ENCODE peak calls at places on chromosome 12, in ten cellular contexts. K is cardiac muscle cell; C is heart left ventricle; W is ascending aorta; O is RWPE1; N is lung; L is fibroblast of villous mesenchyme; R is H1; H is CD4-positive, alpha-beta T cell; I is lower lobe of right lung. Q is an unnamed sample.

GRCh38 chr12:70648831-70649230 is 11.6 kb upstream of the PTPRB start:
- DNase-seq in K (peak), C (no peak), W (no peak), O (no peak), N (no peak), L (peak), R (no peak), H (no peak), I (no peak), Q (peak)

GRCh38 chr12:38903596-38903995 is 1.8 kb downstream of the CPNE8 start:
- DNase-seq in K (no peak), C (no peak), W (no peak), O (no peak), N (no peak), L (no peak), R (no peak), H (no peak), I (no peak), Q (no peak)

GRCh38 chr12:121009744-121010143 is 6.5 kb downstream of the C12orf43 start:
- DNase-seq in K (peak), C (no peak), W (no peak), O (peak), N (no peak), L (peak), R (no peak), H (no peak), I (no peak), Q (peak)

GRCh38 chr12:102059343-102059742 is 2.4 kb downstream of the WASHC3 start:
- DNase-seq in K (no peak), C (no peak), W (no peak), O (no peak), N (no peak), L (no peak), R (no peak), H (no peak), I (no peak), Q (peak)

GRCh38 chr12:39102474-39103209 is 197.3 kb upstream of the CPNE8 start:
- DNase-seq in K (peak), C (no peak), W (no peak), O (peak), N (no peak), L (no peak), R (no peak), H (no peak), I (no peak), Q (peak)

GRCh38 chr12:12613334-12613733 is 1.7 kb downstream of the CREBL2 start:
- DNase-seq in K (no peak), C (no peak), W (no peak), O (no peak), N (no peak), L (no peak), R (no peak), H (no peak), I (no peak), Q (no peak)

GRCh38 chr12:15527201-15527782 is 205.0 kb downstream of the PTPRO start:
- DNase-seq in K (peak), C (peak), W (peak), O (no peak), N (no peak), L (no peak), R (no peak), H (no peak), I (peak), Q (peak)

GRCh38 chr12:10243803-10244520 is 31.3 kb downstream of the GABARAPL1 start:
- DNase-seq in K (no peak), C (no peak), W (no peak), O (no peak), N (no peak), L (no peak), R (no peak), H (no peak), I (no peak), Q (no peak)

GRCh38 chr12:129531004-129531403 is 372.8 kb downstream of the TMEM132D start:
- DNase-seq in K (no peak), C (no peak), W (no peak), O (peak), N (no peak), L (no peak), R (peak), H (no peak), I (no peak), Q (no peak)

GRCh38 chr12:108782971-108783370 is 51.7 kb upstream of the CORO1C start:
- DNase-seq in K (no peak), C (no peak), W (no peak), O (no peak), N (no peak), L (no peak), R (no peak), H (no peak), I (no peak), Q (no peak)

GRCh38 chr12:132948146-132949066 is 7.7 kb downstream of the ZNF605 start:
- DNase-seq in K (no peak), C (no peak), W (no peak), O (no peak), N (no peak), L (no peak), R (no peak), H (no peak), I (no peak), Q (no peak)

GRCh38 chr12:93785262-93786010 is 108.3 kb downstream of the CRADD start:
- DNase-seq in K (peak), C (peak), W (peak), O (peak), N (peak), L (peak), R (peak), H (peak), I (no peak), Q (peak)

GRCh38 chr12:124399622-124400021 is 104.7 kb downstream of the RFLNA start:
- DNase-seq in K (no peak), C (no peak), W (no peak), O (no peak), N (no peak), L (no peak), R (no peak), H (peak), I (no peak), Q (no peak)
- TF ChIP-seq CTCF in K (peak), C (peak), W (peak), O (peak), N (peak), L (peak), R (peak), H (peak), I (peak), Q (peak)

GRCh38 chr12:64656429-64656828 is 46.1 kb downstream of the RASSF3 start:
- DNase-seq in K (no peak), C (no peak), W (no peak), O (no peak), N (no peak), L (peak), R (no peak), H (no peak), I (no peak), Q (no peak)
- TF ChIP-seq CTCF in K (no peak), C (no peak), W (no peak), O (no peak), N (no peak), L (no peak), R (no peak), H (no peak), I (no peak), Q (no peak)

DNA sequence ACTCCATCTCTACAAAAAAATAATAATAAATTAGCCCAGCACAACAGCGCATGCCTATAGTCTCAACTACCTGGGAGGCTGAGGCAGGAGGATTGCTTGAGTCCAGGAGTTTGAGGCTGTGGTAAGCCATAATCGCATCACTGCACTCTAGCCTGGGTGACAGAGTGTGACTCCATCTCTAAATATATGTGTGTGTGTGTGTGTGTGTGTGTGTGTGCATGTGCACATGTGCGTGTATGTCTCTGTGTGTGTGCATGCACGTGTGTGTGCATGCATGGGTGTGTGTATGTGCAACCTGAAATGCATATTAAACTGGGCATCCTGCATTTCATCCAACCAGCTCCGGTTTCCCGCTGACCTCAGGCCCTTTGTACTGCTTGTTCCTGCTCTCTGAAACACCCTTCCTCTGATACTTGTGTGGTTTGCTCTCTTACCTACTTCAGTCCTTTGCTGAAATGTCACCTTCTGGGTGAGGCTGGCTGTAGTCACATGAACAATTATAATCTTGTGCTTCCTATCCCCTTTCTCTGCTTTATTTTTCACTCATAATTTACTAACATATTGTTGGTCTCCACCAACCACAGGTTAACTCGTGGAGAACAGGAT is 46.9 kb downstream of the PHLDA1 start:
- DNase-seq in K (no peak), C (no peak), W (no peak), O (no peak), N (no peak), L (no peak), R (no peak), H (no peak), I (no peak), Q (no peak)
- TF ChIP-seq CTCF in K (no peak), C (no peak), W (no peak), O (no peak), N (no peak), L (no peak), R (no peak), H (no peak), I (no peak), Q (no peak)

DNA sequence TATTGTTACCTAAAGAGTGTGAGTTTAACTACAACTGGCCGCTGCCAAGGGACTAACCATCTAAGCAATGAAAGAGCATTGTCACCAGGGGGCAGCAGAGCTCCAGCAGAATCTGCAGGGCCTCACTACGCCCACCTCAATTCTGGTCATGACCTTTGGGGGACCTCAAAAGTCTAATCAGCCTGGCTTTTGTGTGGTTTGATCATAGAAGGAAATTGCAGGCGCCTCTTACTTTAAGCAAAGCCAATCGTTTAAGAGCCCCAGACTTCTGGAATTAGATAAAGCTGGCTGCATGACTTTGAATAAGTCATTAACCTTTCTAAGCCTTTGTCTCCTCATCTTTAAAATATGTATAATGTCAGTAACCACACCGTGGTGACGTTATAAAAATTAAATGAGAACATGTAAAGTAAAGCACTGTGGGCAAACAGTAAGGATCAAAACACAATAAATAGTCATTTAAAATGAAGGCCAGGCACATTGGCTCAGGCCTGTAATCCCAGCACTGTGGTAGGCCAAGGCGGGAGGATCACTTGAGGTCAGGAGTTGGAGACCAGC is 58.6 kb downstream of the TBX3 start:
- DNase-seq in K (peak), C (peak), W (no peak), O (peak), N (peak), L (peak), R (peak), H (peak), I (no peak), Q (peak)
- TF ChIP-seq CTCF in K (peak), C (peak), W (no peak), O (peak), N (peak), L (peak), R (peak), H (peak), I (peak), Q (peak)

GRCh38 chr12:118033331-118033730 is 16.8 kb downstream of the RFC5 start:
- DNase-seq in K (no peak), C (no peak), W (no peak), O (no peak), N (no peak), L (no peak), R (no peak), H (no peak), I (no peak), Q (no peak)

GRCh38 chr12:118036672-118037411 is 20.3 kb downstream of the RFC5 start:
- DNase-seq in K (no peak), C (no peak), W (no peak), O (no peak), N (no peak), L (no peak), R (no peak), H (no peak), I (no peak), Q (no peak)

GRCh38 chr12:118033902-118034301 is 17.4 kb downstream of the RFC5 start:
- DNase-seq in K (no peak), C (no peak), W (no peak), O (no peak), N (no peak), L (peak), R (no peak), H (no peak), I (no peak), Q (peak)

GRCh38 chr12:118035194-118036041 is 18.9 kb downstream of the RFC5 start:
- DNase-seq in K (peak), C (no peak), W (no peak), O (no peak), N (no peak), L (no peak), R (no peak), H (no peak), I (no peak), Q (peak)

GRCh38 chr12:118034429-118035193 is 18.1 kb downstream of the RFC5 start:
- DNase-seq in K (peak), C (no peak), W (no peak), O (peak), N (no peak), L (peak), R (no peak), H (no peak), I (no peak), Q (peak)
- TF ChIP-seq CTCF in K (peak), C (peak), W (no peak), O (peak), N (no peak), L (peak), R (peak), H (no peak), I (peak), Q (peak)

DNA sequence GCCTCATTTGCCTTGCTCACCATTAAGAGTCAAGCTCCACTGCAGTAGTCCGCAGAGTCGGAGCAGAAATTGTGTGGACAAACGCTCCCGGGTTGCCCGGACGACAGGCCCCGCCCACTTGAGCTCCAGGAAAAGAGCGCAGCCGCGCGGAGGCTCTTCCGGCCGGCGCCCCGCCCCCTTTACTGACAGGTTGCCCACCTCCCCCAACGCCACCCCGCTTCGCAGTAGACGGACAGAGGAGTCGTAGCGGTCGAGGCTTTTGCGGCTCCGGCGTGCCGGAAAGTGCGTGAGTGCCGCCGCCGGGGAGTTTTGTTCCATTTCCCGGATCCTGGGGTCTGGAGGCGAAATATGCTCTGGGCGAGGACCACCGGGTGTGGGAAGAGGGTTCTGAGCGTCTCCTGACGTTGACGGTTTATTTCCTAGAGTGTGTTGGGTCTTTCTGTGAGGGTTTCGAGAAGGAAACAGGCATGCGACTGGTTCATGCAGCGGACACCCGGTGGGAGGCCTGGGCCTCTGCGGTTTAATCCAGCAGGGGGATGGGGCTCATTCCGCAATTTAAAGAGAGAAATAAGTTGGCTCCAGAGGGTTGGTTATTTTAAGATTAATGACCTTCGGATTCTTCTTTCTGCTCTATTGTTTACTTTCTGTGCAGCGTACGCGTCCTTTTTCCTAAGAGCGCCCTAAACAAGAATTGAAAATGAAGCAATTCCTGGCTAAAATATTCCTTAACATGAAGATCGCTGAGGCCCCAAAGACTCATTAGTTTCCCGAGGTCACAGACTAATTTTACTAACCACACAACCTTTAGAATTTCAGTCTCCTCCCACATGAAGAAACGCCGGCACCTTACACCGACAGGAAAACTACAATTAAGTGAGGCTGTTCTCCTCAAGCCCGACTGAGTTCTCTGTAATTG is at the start of the genes DNAI7 and ETFRF1:
- DNase-seq in K (peak), C (peak), W (peak), O (peak), N (peak), L (peak), R (peak), H (peak), I (peak), Q (peak)
- TF ChIP-seq CTCF in K (no peak), C (no peak), W (no peak), O (no peak), N (no peak), L (no peak), R (no peak), H (no peak), I (no peak), Q (no peak)

GRCh38 chr12:1576410-1577240 is 17.8 kb downstream of the FBXL14 start:
- DNase-seq in K (peak), C (peak), W (no peak), O (no peak), N (no peak), L (peak), R (no peak), H (no peak), I (no peak), Q (peak)
- TF ChIP-seq CTCF in K (peak), C (no peak), W (no peak), O (no peak), N (no peak), L (peak), R (no peak), H (no peak), I (no peak), Q (peak)